ENCODE peak calls at places on chromosomes 13 and 19, in seven cellular contexts. V is stimulated activated CD8-positive, alpha-beta memory T cell treated with anti-CD3 and anti-CD28 coated beads, Interleukin-4, amount 100 ng/mL, for 1 hour; P is SJCRH30; O is colonic mucosa; J is WTC11; N is adipocyte; T is mesendoderm. C is an unnamed sample.
A peak's percentile ranks its signal among the peaks of the same experiment; 100 is the strongest.

GRCh38 chr13:70310720-70311119 is 202.5 kb upstream of the KLHL1 start:
- DNase-seq in V (no peak), P (peak; percentile 28), O (peak; percentile 21), J (peak; percentile 29), N (no peak), T (peak; percentile 66), C (no peak)

GRCh38 chr13:55007681-55008080 is 1979.1 kb downstream of the OLFM4 start:
- DNase-seq in V (no peak), P (no peak), O (no peak), J (no peak), N (no peak), T (no peak), C (no peak)

GRCh38 chr19:41887711-41888382 is 4.9 kb downstream of the ARHGEF1 start:
- DNase-seq in V (peak; percentile 83), P (no peak), O (peak; percentile 70), J (peak; percentile 73), N (no peak), T (peak; percentile 96), C (no peak)

GRCh38 chr19:679418-680286 is 3.5 kb downstream of the FSTL3 start:
- DNase-seq in V (no peak), P (peak; percentile 62), O (peak; percentile 58), J (no peak), N (peak; percentile 87), T (peak; percentile 55), C (peak; percentile 55)

GRCh38 chr13:112730157-112730671 is 40.4 kb downstream of the ATP11A start:
- DNase-seq in V (no peak), P (no peak), O (no peak), J (no peak), N (no peak), T (no peak), C (no peak)

GRCh38 chr13:45809810-45810394 is 41.7 kb downstream of the SIAH3 start:
- DNase-seq in V (no peak), P (no peak), O (no peak), J (no peak), N (no peak), T (no peak), C (no peak)

GRCh38 chr13:20969182-20969581 is 66.6 kb upstream of the XPO4 start:
- DNase-seq in V (no peak), P (no peak), O (no peak), J (no peak), N (peak; percentile 29), T (no peak), C (no peak)

GRCh38 chr13:98741741-98742435 is 10.6 kb downstream of the SLC15A1 start:
- DNase-seq in V (no peak), P (no peak), O (no peak), J (no peak), N (no peak), T (no peak), C (no peak)

GRCh38 chr13:50626031-50626643 is 217.4 kb downstream of the DLEU7 start:
- DNase-seq in V (no peak), P (no peak), O (no peak), J (no peak), N (peak; percentile 73), T (no peak), C (no peak)

GRCh38 chr19:51772977-51773376 is 12.0 kb downstream of the FPR2 start:
- DNase-seq in V (no peak), P (no peak), O (no peak), J (no peak), N (no peak), T (no peak), C (no peak)

GRCh38 chr13:105979586-105979985 is 555.9 kb downstream of the EFNB2 start:
- DNase-seq in V (no peak), P (no peak), O (peak; percentile 75), J (no peak), N (no peak), T (peak; percentile 29), C (no peak)

GRCh38 chr13:97279913-97280312 is 57.8 kb downstream of the MBNL2 start:
- DNase-seq in V (no peak), P (no peak), O (no peak), J (no peak), N (peak; percentile 44), T (no peak), C (no peak)

GRCh38 chr19:3507371-3508120 is 1.4 kb downstream of the FZR1 start:
- DNase-seq in V (no peak), P (no peak), O (peak; percentile 45), J (peak; percentile 42), N (peak; percentile 54), T (peak; percentile 69), C (peak; percentile 51)

GRCh38 chr13:46551410-46552301 is 1.3 kb upstream of the LRCH1 start:
- DNase-seq in V (peak; percentile 28), P (peak; percentile 81), O (peak; percentile 89), J (peak; percentile 82), N (peak; percentile 87), T (peak; percentile 86), C (peak; percentile 78)

GRCh38 chr19:53977991-53978731 is 13.3 kb upstream of the CACNG6 start:
- DNase-seq in V (no peak), P (no peak), O (no peak), J (peak; percentile 99), N (peak; percentile 73), T (peak; percentile 100), C (no peak)

GRCh38 chr19:4638828-4639530 is at the start of gene TNFAIP8L1:
- DNase-seq in V (peak; percentile 99), P (peak; percentile 97), O (peak; percentile 99), J (peak; percentile 99), N (peak; percentile 99), T (peak; percentile 98), C (peak; percentile 97)

GRCh38 chr13:107205318-107206112 is 637.6 kb upstream of the ARGLU1 start:
- DNase-seq in V (peak; percentile 6), P (peak; percentile 43), O (peak; percentile 56), J (peak; percentile 80), N (peak; percentile 85), T (peak; percentile 79), C (peak; percentile 62)

GRCh38 chr13:98780451-98780850 is 28.0 kb upstream of the SLC15A1 start:
- DNase-seq in V (no peak), P (no peak), O (no peak), J (no peak), N (no peak), T (no peak), C (no peak)

GRCh38 chr19:5207806-5208205 is 132.8 kb downstream of the PTPRS start:
- DNase-seq in V (no peak), P (no peak), O (no peak), J (no peak), N (no peak), T (no peak), C (no peak)

GRCh38 chr13:73833331-73834070 is 300.7 kb downstream of the KLF12 start:
- DNase-seq in V (no peak), P (no peak), O (no peak), J (no peak), N (no peak), T (no peak), C (no peak)

GRCh38 chr13:45518525-45519235 is 53.9 kb downstream of the COG3 start:
- DNase-seq in V (no peak), P (no peak), O (no peak), J (no peak), N (peak; percentile 55), T (peak; percentile 81), C (no peak)

C was measured in breast epithelium.